ENCODE peak calls at places on chromosomes 13 and 19, in seven cellular contexts. L, T, U, Q, G, P and D are unnamed samples.

GRCh38 chr19:31351212-31352193 is 2.3 kb upstream of the TSHZ3 start:
- DNase-seq in L (no peak), U (peak; percentile 33), P (no peak), G (peak; percentile 58), T (peak; percentile 36), Q (peak; percentile 46), D (peak; percentile 47)

GRCh38 chr13:46522692-46523040 is 30.3 kb upstream of the LRCH1 start:
- DNase-seq in Q (no peak), L (no peak), P (no peak), U (no peak), G (no peak), T (no peak), D (no peak)

GRCh38 chr19:48985711-48986110 is 7.4 kb downstream of the GYS1 start:
- DNase-seq in U (no peak), P (no peak), T (no peak), Q (no peak), L (no peak), G (no peak), D (no peak)

GRCh38 chr19:54475706-54476105 is 2.6 kb upstream of the CDC42EP5 start:
- DNase-seq in U (no peak), Q (no peak), T (no peak), G (no peak), L (no peak), P (no peak), D (no peak)

GRCh38 chr13:106424805-106425204 is 110.7 kb downstream of the EFNB2 start:
- DNase-seq in L (no peak), G (no peak), Q (no peak), U (no peak), T (no peak), P (no peak), D (no peak)

GRCh38 chr13:27857271-27857670 is 62.5 kb upstream of the PDX1 start:
- DNase-seq in U (no peak), T (no peak), G (no peak), P (no peak), Q (no peak), L (no peak), D (no peak)

GRCh38 chr13:27744861-27745260 is 47.4 kb upstream of the GSX1 start:
- DNase-seq in T (no peak), U (no peak), G (no peak), Q (no peak), L (no peak), P (no peak), D (no peak)

GRCh38 chr13:101949681-101950080 is 452.2 kb downstream of the FGF14 start:
- DNase-seq in G (no peak), L (no peak), T (no peak), U (no peak), Q (no peak), P (no peak), D (no peak)

GRCh38 chr13:76991796-76992547 is at the start of gene CLN5:
- DNase-seq in L (peak; percentile 90), U (peak; percentile 90), P (peak; percentile 97), G (peak; percentile 95), T (peak; percentile 93), Q (peak; percentile 94), D (peak; percentile 95)

DNA sequence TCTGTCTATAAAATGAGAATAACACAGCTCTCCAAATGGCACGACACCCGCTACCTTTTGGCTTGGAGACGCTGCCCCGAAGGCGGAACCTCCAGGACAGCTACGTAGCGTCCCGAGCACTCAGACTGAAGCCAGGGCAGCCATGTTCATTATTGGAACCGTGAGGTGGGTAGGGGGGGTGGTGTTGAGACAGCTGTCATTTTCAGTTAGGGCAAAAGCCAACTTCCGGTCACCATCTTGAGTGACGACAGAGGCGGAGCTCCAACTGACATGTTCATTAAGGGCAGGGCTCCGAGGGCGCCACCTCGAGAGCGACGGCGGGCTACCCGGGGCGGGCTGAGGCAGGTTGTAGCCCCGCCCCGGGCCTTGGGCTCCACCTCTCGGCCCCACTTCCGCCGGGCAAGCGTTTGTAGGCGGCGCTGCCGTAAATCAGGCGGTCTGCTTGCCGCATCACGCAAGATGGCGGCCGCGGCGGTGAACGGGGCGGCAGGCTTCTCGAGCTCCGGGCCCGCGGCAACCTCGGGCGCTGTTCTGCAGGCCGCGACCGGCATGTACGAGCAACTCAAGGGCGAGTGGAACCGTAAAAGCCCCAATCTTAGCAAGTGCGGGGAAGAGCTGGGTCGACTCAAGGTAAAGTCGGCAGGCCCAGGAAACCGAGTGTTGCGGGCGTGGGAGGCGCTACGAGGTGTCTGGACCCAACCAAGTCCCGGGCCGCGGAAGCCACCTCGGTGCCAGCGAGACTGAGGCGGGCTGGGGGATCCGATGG is at the start of gene PSMD8:
- DNase-seq in T (peak; percentile 99), L (peak; percentile 99), G (peak; percentile 100), Q (peak; percentile 98), P (peak; percentile 100), U (peak; percentile 100), D (peak; percentile 100)
- TF ChIP-seq POLR2A in T (peak; percentile 96), L (peak; percentile 87), G (peak; percentile 95), Q (peak; percentile 97), P (peak; percentile 94), U (peak; percentile 100), D (peak; percentile 52)

GRCh38 chr19:17192751-17193150 is 22.4 kb upstream of the USE1 start:
- DNase-seq in P (no peak), U (no peak), Q (no peak), G (no peak), T (no peak), L (no peak), D (no peak)
- H3K4me1 ChIP-seq in P (no peaks in the 10 kb centered on the region), U (no peaks in the 10 kb centered on the region), Q (no peaks in the 10 kb centered on the region), G (no peaks in the 10 kb centered on the region), T (no peaks in the 10 kb centered on the region), L (no peaks in the 10 kb centered on the region), D (no peaks in the 10 kb centered on the region)

GRCh38 chr19:21362291-21362690 is 3.5 kb downstream of the ZNF738 start:
- DNase-seq in T (no peak), U (no peak), Q (no peak), L (no peak), P (no peak), G (no peak), D (no peak)

DNA sequence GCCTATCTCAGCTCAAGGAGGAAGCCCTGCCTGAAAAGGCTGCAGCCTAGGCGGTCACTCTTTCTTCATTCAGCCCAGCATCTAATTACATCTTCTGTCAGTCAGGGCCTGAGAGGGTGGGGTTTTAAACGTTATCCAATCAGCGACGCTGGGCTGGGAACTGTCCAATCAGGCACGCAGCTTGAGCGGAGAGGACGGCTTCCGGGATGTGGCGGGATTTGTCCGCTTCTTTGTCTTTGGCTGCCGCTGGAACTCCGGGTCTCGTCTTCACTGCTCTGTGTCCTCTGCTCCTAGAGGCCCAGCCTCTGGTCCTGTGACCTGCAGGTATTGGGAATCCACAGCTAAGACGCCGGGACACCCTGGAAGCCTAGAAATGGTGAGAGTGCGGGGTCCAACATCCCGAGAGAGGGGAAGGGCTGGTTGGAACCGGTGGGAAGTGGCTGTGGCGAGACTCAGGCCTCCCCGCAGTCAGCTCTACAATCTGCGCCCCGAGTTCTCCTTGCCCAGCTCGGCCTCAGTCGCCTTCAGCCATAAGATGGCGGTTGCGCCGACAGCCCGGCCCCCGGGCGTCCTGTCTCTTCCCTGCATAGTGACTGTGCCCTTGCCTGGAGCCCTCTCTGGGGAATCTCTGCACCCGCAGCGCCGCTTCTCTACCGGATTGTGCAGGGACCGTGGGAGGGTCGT is at the start of gene ZNF738:
- DNase-seq in Q (peak; percentile 90), T (peak; percentile 93), G (peak; percentile 92), U (peak; percentile 75), L (peak; percentile 91), P (peak; percentile 83), D (peak; percentile 97)
- TF ChIP-seq POLR2A in Q (peak; percentile 78), T (peak; percentile 45), G (peak; percentile 60), U (no peak), L (no peak), P (no peak), D (no peak)

GRCh38 chr19:16073988-16074387 is 2.3 kb upstream of the TPM4 start:
- DNase-seq in L (peak; percentile 18), P (peak; percentile 0), U (no peak), T (no peak), Q (no peak), G (no peak), D (no peak)

GRCh38 chr19:16076154-16076957 is at the start of gene TPM4:
- DNase-seq in L (peak; percentile 93), P (peak; percentile 86), U (peak; percentile 93), T (peak; percentile 94), G (peak; percentile 82), Q (peak; percentile 89), D (peak; percentile 95)

GRCh38 chr19:16076958-16077611 is 790 bp downstream of the TPM4 start:
- DNase-seq in P (no peak), G (peak; percentile 52), T (peak; percentile 71), L (peak; percentile 61), U (no peak), Q (peak; percentile 61), D (peak; percentile 62)

GRCh38 chr19:16074488-16075365 is 1.6 kb upstream of the TPM4 start:
- DNase-seq in L (peak; percentile 32), Q (no peak), P (peak; percentile 16), T (no peak), G (no peak), U (no peak), D (no peak)

DNA sequence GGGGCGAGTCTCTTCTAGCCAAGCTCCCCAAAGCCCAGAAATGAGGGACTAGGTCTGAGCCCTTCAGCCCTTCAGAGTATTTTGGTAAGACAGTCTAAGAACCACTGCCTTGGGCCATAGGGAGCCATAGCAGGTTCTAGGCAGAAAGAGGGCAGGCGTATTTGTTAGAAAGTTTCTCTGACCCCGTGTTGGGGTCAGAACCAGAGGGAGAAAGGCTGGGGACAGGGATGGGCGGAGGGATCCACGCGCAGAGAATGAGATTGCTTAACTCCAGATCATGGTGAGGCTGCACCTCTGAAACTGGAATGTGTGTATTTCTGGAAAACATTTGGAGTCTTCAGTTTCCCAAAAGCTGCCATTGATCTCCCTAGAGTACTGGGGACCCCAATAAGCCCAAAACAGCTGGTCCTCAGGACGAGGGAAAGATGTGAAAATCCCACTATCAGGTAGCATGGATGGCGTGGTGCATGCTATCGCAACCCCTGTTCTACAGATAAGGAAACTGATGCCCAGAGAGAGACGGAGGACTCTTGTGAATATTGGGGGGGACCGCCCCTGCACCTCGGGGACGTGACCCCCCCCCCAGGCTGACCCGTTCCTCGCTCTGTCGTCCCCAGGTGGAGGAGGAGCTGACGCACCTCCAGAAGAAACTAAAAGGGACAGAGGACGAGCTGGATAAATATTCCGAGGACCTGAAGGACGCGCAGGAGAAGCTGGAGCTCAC is 703 bp upstream of the TPM4 start:
- DNase-seq in G (no peak), P (no peak), Q (no peak), U (no peak), T (no peak), L (peak; percentile 48), D (no peak)
- H3K4me1 ChIP-seq in G (peaks cover 31% of the 10 kb centered on the region), P (no peaks in the 10 kb centered on the region), Q (peaks cover 37% of the 10 kb centered on the region), U (peaks cover 43% of the 10 kb centered on the region), T (peaks cover 51% of the 10 kb centered on the region), L (peaks cover 3% of the 10 kb centered on the region), D (peaks cover 41% of the 10 kb centered on the region)

GRCh38 chr19:19404879-19405860 is at the start of gene GATAD2A:
- DNase-seq in U (peak; percentile 87), G (peak; percentile 96), Q (peak; percentile 95), P (peak; percentile 98), T (peak; percentile 95), L (peak; percentile 89), D (peak; percentile 97)
- TF ChIP-seq POLR2A in U (no peak), G (peak; percentile 63), Q (peak; percentile 51), P (peak; percentile 71), T (peak; percentile 62), L (no peak), D (no peak)

GRCh38 chr19:33953592-33953991 is 156.9 kb downstream of the KCTD15 start:
- DNase-seq in P (no peak), T (no peak), U (no peak), G (no peak), Q (no peak), L (no peak), D (no peak)
- H3K4me1 ChIP-seq in P (no peaks in the 10 kb centered on the region), T (no peaks in the 10 kb centered on the region), U (no peaks in the 10 kb centered on the region), G (peaks cover 6% of the 10 kb centered on the region), Q (no peaks in the 10 kb centered on the region), L (no peaks in the 10 kb centered on the region), D (no peaks in the 10 kb centered on the region)